ENCODE peak calls at places on chromosomes 2 and 18, in five cellular contexts. One of them, this sample, is unnamed.

GRCh38 chr2:219252570-219252899 is 508 bp upstream of the TUBA4B start:
- DNase-seq in fibroblast of pulmonary artery: no peak
- DNase-seq in ovary: no peak
- DNase-seq in neural crest cell: no peak
- DNase-seq in dorsolateral prefrontal cortex: peak
- DNase-seq in this sample: no peak

GRCh38 chr2:231250146-231250545 is 51.7 kb downstream of the ARMC9 start:
- DNase-seq in fibroblast of pulmonary artery: no peak
- DNase-seq in ovary: no peak
- DNase-seq in neural crest cell: no peak
- DNase-seq in dorsolateral prefrontal cortex: no peak
- DNase-seq in this sample: no peak

GRCh38 chr18:48842259-48843061 is 108.3 kb downstream of the SMAD7 start:
- DNase-seq in fibroblast of pulmonary artery: peak
- DNase-seq in ovary: peak
- DNase-seq in neural crest cell: no peak
- DNase-seq in dorsolateral prefrontal cortex: no peak
- DNase-seq in this sample: no peak

GRCh38 chr18:52060612-52061259 is 279.3 kb upstream of the DCC start:
- DNase-seq in fibroblast of pulmonary artery: no peak
- DNase-seq in ovary: no peak
- DNase-seq in neural crest cell: no peak
- DNase-seq in dorsolateral prefrontal cortex: no peak
- DNase-seq in this sample: no peak

GRCh38 chr2:43225788-43226557 is 433 bp downstream of the ZFP36L2 start:
- DNase-seq in fibroblast of pulmonary artery: peak
- DNase-seq in ovary: peak
- DNase-seq in neural crest cell: peak
- DNase-seq in dorsolateral prefrontal cortex: no peak
- DNase-seq in this sample: no peak

GRCh38 chr18:70107037-70107436 is 98.5 kb downstream of the RTTN start:
- DNase-seq in fibroblast of pulmonary artery: no peak
- DNase-seq in ovary: no peak
- DNase-seq in neural crest cell: no peak
- DNase-seq in dorsolateral prefrontal cortex: no peak
- DNase-seq in this sample: no peak

GRCh38 chr18:68721681-68722583 is 7.0 kb upstream of the TMX3 start:
- DNase-seq in fibroblast of pulmonary artery: no peak
- DNase-seq in ovary: no peak
- DNase-seq in neural crest cell: no peak
- DNase-seq in dorsolateral prefrontal cortex: no peak
- DNase-seq in this sample: no peak

GRCh38 chr2:222860740-222861410 is at the start of gene ACSL3:
- DNase-seq in fibroblast of pulmonary artery: peak
- DNase-seq in ovary: peak
- DNase-seq in neural crest cell: peak
- DNase-seq in dorsolateral prefrontal cortex: peak
- DNase-seq in this sample: peak

GRCh38 chr2:190202604-190203003 is 117.0 kb downstream of the HIBCH start:
- DNase-seq in fibroblast of pulmonary artery: no peak
- DNase-seq in ovary: no peak
- DNase-seq in neural crest cell: no peak
- DNase-seq in dorsolateral prefrontal cortex: no peak
- DNase-seq in this sample: no peak

GRCh38 chr2:194203898-194204297 is 1453.1 kb upstream of the SLC39A10 start:
- DNase-seq in fibroblast of pulmonary artery: peak
- DNase-seq in ovary: no peak
- DNase-seq in neural crest cell: no peak
- DNase-seq in dorsolateral prefrontal cortex: no peak
- DNase-seq in this sample: no peak

GRCh38 chr2:23498941-23499340 is 114.0 kb downstream of the KLHL29 start:
- DNase-seq in fibroblast of pulmonary artery: peak
- DNase-seq in ovary: no peak
- DNase-seq in neural crest cell: no peak
- DNase-seq in dorsolateral prefrontal cortex: no peak
- DNase-seq in this sample: no peak

GRCh38 chr2:199738723-199739412 is 112.1 kb downstream of the FTCDNL1 start:
- DNase-seq in fibroblast of pulmonary artery: peak
- DNase-seq in ovary: no peak
- DNase-seq in neural crest cell: no peak
- DNase-seq in dorsolateral prefrontal cortex: no peak
- DNase-seq in this sample: no peak

GRCh38 chr18:41126541-41127235 is 828.3 kb upstream of the PIK3C3 start:
- DNase-seq in fibroblast of pulmonary artery: peak
- DNase-seq in ovary: no peak
- DNase-seq in neural crest cell: no peak
- DNase-seq in dorsolateral prefrontal cortex: no peak
- DNase-seq in this sample: no peak

GRCh38 chr18:63286926-63287325 is 32.6 kb downstream of the BCL2 start:
- DNase-seq in fibroblast of pulmonary artery: no peak
- DNase-seq in ovary: no peak
- DNase-seq in neural crest cell: no peak
- DNase-seq in dorsolateral prefrontal cortex: no peak
- DNase-seq in this sample: no peak

GRCh38 chr2:230660294-230661060 is 52.2 kb upstream of the CAB39 start:
- DNase-seq in fibroblast of pulmonary artery: no peak
- DNase-seq in ovary: no peak
- DNase-seq in neural crest cell: no peak
- DNase-seq in dorsolateral prefrontal cortex: no peak
- DNase-seq in this sample: no peak

GRCh38 chr2:190637331-190637734 is 11.6 kb upstream of the NAB1 start:
- DNase-seq in fibroblast of pulmonary artery: peak
- DNase-seq in ovary: no peak
- DNase-seq in neural crest cell: no peak
- DNase-seq in dorsolateral prefrontal cortex: no peak
- DNase-seq in this sample: no peak

GRCh38 chr18:45678850-45679249 is 45.1 kb upstream of the SLC14A1 start:
- DNase-seq in fibroblast of pulmonary artery: no peak
- DNase-seq in ovary: no peak
- DNase-seq in neural crest cell: no peak
- DNase-seq in dorsolateral prefrontal cortex: no peak
- DNase-seq in this sample: no peak

GRCh38 chr18:78928076-78928475 is 51.5 kb upstream of the SALL3 start:
- DNase-seq in fibroblast of pulmonary artery: no peak
- DNase-seq in ovary: no peak
- DNase-seq in neural crest cell: no peak
- DNase-seq in dorsolateral prefrontal cortex: no peak
- DNase-seq in this sample: no peak

GRCh38 chr2:67309281-67309680 is 87.9 kb upstream of the ETAA1 start:
- DNase-seq in fibroblast of pulmonary artery: peak
- DNase-seq in ovary: no peak
- DNase-seq in neural crest cell: no peak
- DNase-seq in dorsolateral prefrontal cortex: no peak
- DNase-seq in this sample: no peak

GRCh38 chr18:55893948-55894347 is 306.0 kb upstream of the TCF4 start:
- DNase-seq in fibroblast of pulmonary artery: no peak
- DNase-seq in ovary: no peak
- DNase-seq in neural crest cell: no peak
- DNase-seq in dorsolateral prefrontal cortex: no peak
- DNase-seq in this sample: no peak

GRCh38 chr18:38369772-38370690 is 804.4 kb upstream of the CELF4 start:
- DNase-seq in fibroblast of pulmonary artery: no peak
- DNase-seq in ovary: no peak
- DNase-seq in neural crest cell: no peak
- DNase-seq in dorsolateral prefrontal cortex: no peak
- DNase-seq in this sample: no peak

GRCh38 chr2:205721057-205721767 is 38.9 kb downstream of the NRP2 start:
- DNase-seq in fibroblast of pulmonary artery: no peak
- DNase-seq in ovary: no peak
- DNase-seq in neural crest cell: peak
- DNase-seq in dorsolateral prefrontal cortex: no peak
- DNase-seq in this sample: peak

GRCh38 chr2:108145551-108145950 is 94.2 kb upstream of the SULT1C3 start:
- DNase-seq in fibroblast of pulmonary artery: no peak
- DNase-seq in ovary: no peak
- DNase-seq in neural crest cell: no peak
- DNase-seq in dorsolateral prefrontal cortex: no peak
- DNase-seq in this sample: no peak

DNA sequence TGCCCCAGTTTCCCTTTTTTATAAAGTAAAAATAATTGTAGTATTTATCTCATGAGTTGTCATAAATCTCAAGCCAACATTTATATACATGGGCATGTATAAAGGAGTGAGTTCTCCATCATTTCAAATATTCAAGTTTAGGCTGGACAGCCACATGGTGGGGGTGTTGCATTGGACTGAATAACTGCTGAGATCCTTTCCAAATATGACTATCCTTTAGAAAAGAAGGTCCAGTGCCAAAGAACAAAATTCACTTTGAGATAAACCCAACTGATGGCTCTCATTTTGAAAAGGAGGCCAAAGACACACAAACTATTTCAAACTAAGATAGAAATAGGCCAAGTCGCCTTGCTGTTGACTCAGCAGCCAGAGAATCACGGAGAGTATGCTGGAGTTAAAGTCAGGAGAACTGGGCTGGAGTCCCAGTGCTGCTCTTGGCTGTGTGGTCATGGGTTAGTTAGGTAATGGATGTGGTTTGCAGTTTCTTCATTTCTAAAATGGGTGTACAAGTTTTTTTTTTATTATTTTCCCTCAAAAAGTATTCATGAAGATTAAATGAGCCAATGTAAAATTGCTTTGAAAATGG is 204.4 kb upstream of the LRATD1 start:
- DNase-seq in fibroblast of pulmonary artery: peak
- DNase-seq in ovary: no peak
- DNase-seq in neural crest cell: no peak
- DNase-seq in dorsolateral prefrontal cortex: no peak
- DNase-seq in this sample: no peak
- TF ChIP-seq CTCF in fibroblast of pulmonary artery: no peak
- TF ChIP-seq CTCF in ovary: no peak
- TF ChIP-seq CTCF in neural crest cell: no peak
- TF ChIP-seq CTCF in dorsolateral prefrontal cortex: no peak
- TF ChIP-seq CTCF in this sample: peak

GRCh38 chr18:59783138-59783537 is 85.9 kb upstream of the CCBE1 start:
- DNase-seq in fibroblast of pulmonary artery: peak
- DNase-seq in ovary: no peak
- DNase-seq in neural crest cell: peak
- DNase-seq in dorsolateral prefrontal cortex: no peak
- DNase-seq in this sample: no peak
- TF ChIP-seq CTCF in fibroblast of pulmonary artery: peak
- TF ChIP-seq CTCF in ovary: peak
- TF ChIP-seq CTCF in neural crest cell: peak
- TF ChIP-seq CTCF in dorsolateral prefrontal cortex: peak
- TF ChIP-seq CTCF in this sample: peak

GRCh38 chr2:138324068-138324771 is 177.3 kb upstream of the SPOPL start:
- DNase-seq in fibroblast of pulmonary artery: no peak
- DNase-seq in ovary: no peak
- DNase-seq in neural crest cell: no peak
- DNase-seq in dorsolateral prefrontal cortex: no peak
- DNase-seq in this sample: no peak
- TF ChIP-seq CTCF in fibroblast of pulmonary artery: no peak
- TF ChIP-seq CTCF in ovary: no peak
- TF ChIP-seq CTCF in neural crest cell: no peak
- TF ChIP-seq CTCF in dorsolateral prefrontal cortex: no peak
- TF ChIP-seq CTCF in this sample: no peak

DNA sequence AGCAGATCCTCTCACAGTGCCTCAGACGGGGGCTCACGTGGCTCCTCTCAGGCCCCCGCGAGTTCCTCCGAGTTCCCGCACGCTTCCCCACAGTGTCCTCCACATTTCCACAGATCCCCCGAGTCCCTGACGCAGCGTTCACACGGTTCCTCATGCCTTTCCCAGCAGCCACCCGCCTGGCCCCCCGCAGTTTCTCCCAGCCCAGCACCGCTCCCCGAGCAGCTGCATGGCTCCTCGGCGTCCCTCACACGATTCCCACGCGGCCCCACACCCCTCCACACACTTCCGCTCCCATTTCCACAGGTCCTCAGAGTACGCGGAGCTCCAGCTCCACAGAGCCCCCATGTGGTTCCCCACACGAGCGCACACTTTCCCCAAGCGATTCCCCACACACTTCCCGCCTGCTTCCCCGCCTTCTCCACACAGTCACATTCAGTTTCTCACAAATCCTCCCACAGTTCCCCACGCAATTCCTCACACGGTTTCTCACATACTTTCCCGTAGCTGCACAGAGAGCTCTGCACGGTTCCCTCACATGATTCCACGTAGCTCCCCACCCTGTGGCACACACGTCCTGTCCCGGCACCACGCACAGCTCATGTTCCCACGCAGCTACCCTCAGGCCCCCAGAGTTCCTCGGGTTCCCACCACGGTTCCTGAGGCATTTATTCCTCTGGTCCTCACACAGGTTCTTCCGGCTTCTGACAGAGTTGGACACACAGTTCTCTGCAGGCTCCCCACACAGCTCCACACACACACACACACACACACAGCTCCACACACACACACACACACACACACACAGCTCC is 39.8 kb downstream of the KIF1A start:
- DNase-seq in fibroblast of pulmonary artery: peak
- DNase-seq in ovary: no peak
- DNase-seq in neural crest cell: no peak
- DNase-seq in dorsolateral prefrontal cortex: no peak
- DNase-seq in this sample: no peak
- TF ChIP-seq CTCF in fibroblast of pulmonary artery: no peak
- TF ChIP-seq CTCF in ovary: peak
- TF ChIP-seq CTCF in neural crest cell: no peak
- TF ChIP-seq CTCF in dorsolateral prefrontal cortex: no peak
- TF ChIP-seq CTCF in this sample: no peak

GRCh38 chr18:25831226-25831828 is 259.1 kb downstream of the SS18 start:
- DNase-seq in fibroblast of pulmonary artery: no peak
- DNase-seq in ovary: no peak
- DNase-seq in neural crest cell: no peak
- DNase-seq in dorsolateral prefrontal cortex: no peak
- DNase-seq in this sample: no peak

GRCh38 chr18:25830787-25831186 is 259.6 kb downstream of the SS18 start:
- DNase-seq in fibroblast of pulmonary artery: peak
- DNase-seq in ovary: peak
- DNase-seq in neural crest cell: no peak
- DNase-seq in dorsolateral prefrontal cortex: no peak
- DNase-seq in this sample: no peak

GRCh38 chr18:25834061-25834460 is 256.4 kb downstream of the SS18 start:
- DNase-seq in fibroblast of pulmonary artery: no peak
- DNase-seq in ovary: no peak
- DNase-seq in neural crest cell: no peak
- DNase-seq in dorsolateral prefrontal cortex: no peak
- DNase-seq in this sample: no peak

GRCh38 chr18:25827961-25828561 is 262.4 kb downstream of the SS18 start:
- DNase-seq in fibroblast of pulmonary artery: peak
- DNase-seq in ovary: no peak
- DNase-seq in neural crest cell: no peak
- DNase-seq in dorsolateral prefrontal cortex: no peak
- DNase-seq in this sample: no peak

DNA sequence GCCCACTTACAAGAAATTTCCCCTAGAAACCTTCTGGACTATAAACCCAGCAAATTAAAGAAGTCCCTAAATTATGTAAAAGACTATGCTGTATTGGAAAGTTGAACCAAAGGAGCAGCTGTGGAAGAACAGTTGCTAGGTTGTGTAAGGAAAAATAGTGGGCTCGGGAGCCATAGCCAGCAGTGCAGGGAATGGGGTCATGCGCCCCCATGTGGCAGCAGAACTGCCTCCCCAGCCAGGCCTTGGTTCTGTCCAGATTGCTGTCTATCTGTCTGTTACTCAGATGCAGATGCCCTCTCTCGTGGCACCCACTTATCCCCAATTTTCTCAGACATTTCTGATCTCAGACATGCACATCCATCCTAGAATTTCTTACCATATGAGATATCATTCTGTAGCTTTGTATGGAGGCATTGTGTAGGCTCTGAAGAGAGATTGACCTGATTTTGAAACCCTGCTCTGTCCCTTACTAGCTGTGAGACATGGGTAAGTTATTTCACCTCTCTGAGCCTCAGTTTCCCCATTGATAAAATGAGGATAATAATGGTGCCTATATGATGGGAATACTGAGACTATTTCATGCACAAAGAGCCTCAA is 258.3 kb downstream of the SS18 start:
- DNase-seq in fibroblast of pulmonary artery: peak
- DNase-seq in ovary: peak
- DNase-seq in neural crest cell: peak
- DNase-seq in dorsolateral prefrontal cortex: peak
- DNase-seq in this sample: no peak
- TF ChIP-seq CTCF in fibroblast of pulmonary artery: peak
- TF ChIP-seq CTCF in ovary: no peak
- TF ChIP-seq CTCF in neural crest cell: peak
- TF ChIP-seq CTCF in dorsolateral prefrontal cortex: peak
- TF ChIP-seq CTCF in this sample: peak